ENCODE peak calls at places on chromosomes 2 and 18, in nine cellular contexts. B, S, M, R, D, I, H, V and L are unnamed samples.
A peak's percentile ranks its signal among the peaks of the same experiment; 100 is the strongest.

GRCh38 chr2:37415128-37415817 is 70.8 kb downstream of the QPCT start:
- DNase-seq in B (no peak), S (no peak), M (no peak), R (no peak), V (no peak), H (no peak), I (no peak), D (peak; percentile 36), L (peak; percentile 32)

GRCh38 chr2:60641866-60642788 is 88.7 kb upstream of the BCL11A start:
- DNase-seq in R (no peak), I (peak; percentile 7), H (no peak), B (no peak), D (peak; percentile 45), V (no peak), S (no peak), M (no peak), L (no peak)

GRCh38 chr2:55776479-55776878 is 82.8 kb upstream of the PNPT1 start:
- DNase-seq in R (no peak), B (no peak), H (no peak), D (no peak), M (no peak), S (no peak), V (no peak), I (no peak), L (no peak)

GRCh38 chr2:188068093-188068492 is 223.6 kb upstream of the GULP1 start:
- DNase-seq in V (no peak), I (no peak), B (no peak), R (no peak), S (no peak), D (no peak), M (no peak), H (no peak), L (no peak)

GRCh38 chr2:100043891-100044255 is 98.5 kb downstream of the AFF3 start:
- DNase-seq in M (no peak), D (no peak), B (no peak), H (no peak), I (no peak), V (no peak), R (no peak), S (no peak), L (no peak)

GRCh38 chr2:74991977-74992376 is 33.5 kb downstream of the POLE4 start:
- DNase-seq in R (peak; percentile 26), H (no peak), M (no peak), D (peak; percentile 23), B (no peak), S (no peak), I (no peak), V (no peak), L (no peak)

GRCh38 chr2:182050333-182050855 is 64.7 kb downstream of the PPP1R1C start:
- DNase-seq in M (no peak), I (no peak), R (no peak), V (no peak), B (no peak), H (no peak), S (no peak), D (no peak), L (no peak)

GRCh38 chr2:144711546-144712276 is 191.8 kb upstream of the ZEB2 start:
- DNase-seq in M (no peak), V (no peak), D (no peak), I (no peak), R (no peak), S (no peak), H (no peak), B (no peak), L (no peak)

GRCh38 chr2:235568431-235568830 is 74.6 kb downstream of the AGAP1 start:
- DNase-seq in D (no peak), R (no peak), M (no peak), S (no peak), B (no peak), V (no peak), H (no peak), I (no peak), L (no peak)

GRCh38 chr2:176652300-176653182 is 383.3 kb downstream of the MTX2 start:
- DNase-seq in D (peak; percentile 60), V (no peak), B (no peak), I (no peak), R (no peak), S (no peak), M (no peak), H (no peak), L (peak; percentile 25)

GRCh38 chr2:128234613-128235012 is 84.1 kb downstream of the HS6ST1 start:
- DNase-seq in I (no peak), M (no peak), D (no peak), S (no peak), B (no peak), V (no peak), H (peak; percentile 69), R (no peak), L (no peak)

GRCh38 chr18:23816740-23817139 is 127.5 kb downstream of the LAMA3 start:
- DNase-seq in R (no peak), V (no peak), S (no peak), B (no peak), H (no peak), I (no peak), D (no peak), M (no peak), L (no peak)

GRCh38 chr2:181764095-181764963 is 84.0 kb upstream of the NEUROD1 start:
- DNase-seq in S (no peak), H (no peak), I (no peak), M (no peak), V (no peak), R (no peak), D (no peak), B (no peak), L (no peak)

GRCh38 chr2:231604685-231605606 is 12.3 kb downstream of the TEX44 start:
- DNase-seq in V (peak; percentile 96), S (peak; percentile 86), R (peak; percentile 65), B (peak; percentile 100), H (peak; percentile 100), D (peak; percentile 99), I (peak; percentile 98), M (peak; percentile 99), L (peak; percentile 22)

GRCh38 chr2:18376936-18377335 is 183.5 kb downstream of the RDH14 start:
- DNase-seq in V (no peak), R (no peak), M (no peak), D (no peak), I (no peak), B (no peak), S (no peak), H (no peak), L (no peak)

GRCh38 chr2:128314348-128315121 is 4.1 kb downstream of the HS6ST1 start:
- DNase-seq in I (no peak), R (no peak), D (no peak), S (no peak), V (no peak), B (no peak), M (peak; percentile 43), H (peak; percentile 72), L (no peak)

GRCh38 chr2:213167559-213167958 is 16.1 kb upstream of the IKZF2 start:
- DNase-seq in H (no peak), R (no peak), I (no peak), D (no peak), S (no peak), B (no peak), M (no peak), V (no peak), L (no peak)

GRCh38 chr2:233081232-233081730 is 21.1 kb downstream of the INPP5D start:
- DNase-seq in H (peak; percentile 51), V (no peak), R (no peak), M (peak; percentile 85), I (peak; percentile 51), D (no peak), S (no peak), B (peak; percentile 80), L (no peak)

GRCh38 chr2:3595985-3596384 is 1.1 kb downstream of the COLEC11 start:
- DNase-seq in B (no peak), H (no peak), I (no peak), S (peak; percentile 40), V (no peak), D (no peak), M (no peak), R (no peak), L (no peak)

GRCh38 chr2:64177315-64177714 is 33.1 kb upstream of the PELI1 start:
- DNase-seq in H (no peak), S (no peak), M (no peak), D (peak; percentile 27), I (no peak), V (no peak), R (no peak), B (no peak), L (no peak)

GRCh38 chr2:146927080-146927714 is 917.6 kb upstream of the ACVR2A start:
- DNase-seq in R (no peak), M (no peak), S (no peak), V (no peak), D (peak; percentile 79), H (no peak), I (no peak), B (no peak), L (no peak)

GRCh38 chr2:169546756-169547155 is 26.9 kb downstream of the FASTKD1 start:
- DNase-seq in H (no peak), I (no peak), B (no peak), S (no peak), M (no peak), R (no peak), D (no peak), V (no peak), L (no peak)

GRCh38 chr2:15354596-15355359 is 206.4 kb downstream of the NBAS start:
- DNase-seq in D (no peak), R (no peak), I (no peak), V (no peak), S (no peak), H (no peak), M (no peak), B (no peak), L (no peak)

GRCh38 chr2:101699191-101699938 is 1.9 kb downstream of the MAP4K4 start:
- DNase-seq in B (no peak), D (no peak), R (no peak), V (no peak), H (no peak), M (no peak), S (no peak), I (no peak), L (no peak)

GRCh38 chr2:144493027-144493809 is 26.7 kb downstream of the ZEB2 start:
- DNase-seq in S (no peak), I (no peak), M (peak; percentile 68), D (no peak), R (no peak), H (no peak), B (no peak), V (no peak), L (peak; percentile 9)

GRCh38 chr2:108034843-108035242 is 48.5 kb downstream of the SLC5A7 start:
- DNase-seq in D (no peak), V (no peak), M (no peak), I (no peak), H (no peak), S (no peak), B (no peak), R (no peak), L (no peak)

GRCh38 chr2:19101968-19102367 is 256.5 kb downstream of the OSR1 start:
- DNase-seq in S (no peak), H (no peak), V (no peak), R (no peak), M (no peak), D (no peak), B (no peak), I (no peak), L (no peak)

GRCh38 chr2:143504397-143504796 is 375.2 kb downstream of the ARHGAP15 start:
- DNase-seq in I (no peak), H (no peak), B (no peak), M (no peak), V (no peak), R (no peak), D (no peak), S (no peak), L (no peak)

GRCh38 chr18:58615150-58616132 is 13.4 kb downstream of the ALPK2 start:
- DNase-seq in I (peak; percentile 19), B (no peak), H (no peak), R (no peak), D (no peak), M (peak; percentile 67), S (peak; percentile 22), V (no peak), L (no peak)

GRCh38 chr2:215374642-215375466 is 61.0 kb downstream of the FN1 start:
- DNase-seq in H (no peak), S (no peak), B (no peak), D (no peak), M (no peak), R (no peak), I (no peak), V (no peak), L (no peak)

GRCh38 chr2:72103690-72104089 is 44.0 kb downstream of the CYP26B1 start:
- DNase-seq in M (no peak), B (no peak), S (no peak), R (no peak), D (no peak), I (no peak), H (peak; percentile 51), V (no peak), L (no peak)